ENCODE peak calls at places on chromosomes 6 and 20, in ten cellular contexts. L is cardiac muscle cell; U is WTC11; E is left ventricle myocardium inferior; Y is prostate gland; P is CD8-positive, alpha-beta T cell; D is breast epithelium; R is fibroblast of lung; Z is right atrium auricular region; J is psoas muscle. H is an unnamed sample.

GRCh38 chr6:76818451-76818850 is 644.8 kb downstream of the HTR1B start:
- DNase-seq in Y (no peak), L (no peak), R (no peak), D (no peak), P (no peak), E (no peak), J (no peak), U (no peak), Z (no peak), H (no peak)

GRCh38 chr6:161261797-161262196 is 12.1 kb downstream of the AGPAT4 start:
- DNase-seq in R (no peak), U (no peak), Y (no peak), E (no peak), L (no peak), J (no peak), D (no peak), Z (no peak), P (no peak), H (no peak)

GRCh38 chr6:30618270-30618787 is 689 bp downstream of the MRPS18B start:
- DNase-seq in Y (no peak), R (no peak), Z (no peak), J (no peak), D (no peak), P (no peak), U (no peak), L (peak; percentile 33), E (no peak), H (no peak)

GRCh38 chr20:34076952-34077351 is 35.1 kb downstream of the EIF2S2 start:
- DNase-seq in J (no peak), L (no peak), Y (no peak), R (no peak), P (no peak), Z (no peak), D (no peak), U (no peak), E (no peak), H (no peak)

GRCh38 chr20:49345538-49345937 is 67.7 kb upstream of the ZNFX1 start:
- DNase-seq in P (no peak), Y (peak; percentile 36), Z (no peak), U (no peak), E (peak; percentile 37), J (peak; percentile 74), R (peak; percentile 18), D (peak; percentile 64), L (peak; percentile 58), H (no peak)

GRCh38 chr6:81485395-81485794 is 267.1 kb downstream of the TENT5A start:
- DNase-seq in J (no peak), E (no peak), D (no peak), U (no peak), L (no peak), R (no peak), Z (no peak), Y (no peak), P (no peak), H (no peak)

GRCh38 chr6:158518196-158519127 is 41.4 kb upstream of the TMEM181 start:
- DNase-seq in U (peak; percentile 75), L (peak; percentile 89), Z (peak; percentile 38), P (no peak), Y (peak; percentile 55), D (no peak), E (peak; percentile 30), J (peak; percentile 32), R (peak; percentile 80), H (peak; percentile 81)

GRCh38 chr6:100461273-100461919 is 3.3 kb downstream of the SIM1 start:
- DNase-seq in E (no peak), L (no peak), Z (no peak), R (no peak), J (no peak), D (no peak), P (no peak), Y (no peak), U (peak; percentile 60), H (no peak)

GRCh38 chr20:59646487-59646886 is 42.1 kb downstream of the PHACTR3 start:
- DNase-seq in Y (no peak), D (no peak), Z (peak; percentile 40), U (no peak), E (no peak), J (no peak), P (no peak), R (no peak), L (no peak), H (no peak)

GRCh38 chr20:59644371-59644939 is 40.1 kb downstream of the PHACTR3 start:
- DNase-seq in D (no peak), P (no peak), U (no peak), Z (peak; percentile 49), Y (no peak), J (no peak), R (no peak), L (no peak), E (no peak), H (no peak)

GRCh38 chr20:59647271-59647670 is 42.9 kb downstream of the PHACTR3 start:
- DNase-seq in E (no peak), Y (no peak), Z (peak; percentile 21), U (no peak), L (no peak), R (no peak), D (no peak), J (no peak), P (no peak), H (no peak)

GRCh38 chr20:59645316-59645715 is 41.0 kb downstream of the PHACTR3 start:
- DNase-seq in J (no peak), R (no peak), D (no peak), P (no peak), Z (peak; percentile 28), Y (no peak), U (no peak), E (no peak), L (no peak), H (no peak)

GRCh38 chr20:59645761-59646171 is 41.4 kb downstream of the PHACTR3 start:
- DNase-seq in Y (no peak), E (no peak), L (no peak), P (no peak), U (no peak), Z (peak; percentile 50), J (no peak), D (no peak), R (no peak), H (no peak)
- TF ChIP-seq CTCF in Y (no peak), E (peak; percentile 53), L (no peak), P (no peak), U (no peak), Z (peak; percentile 42), J (no peak), D (no peak), R (no peak), H (no peak)

GRCh38 chr20:2476742-2477615 is 6.4 kb upstream of the SNRPB start:
- DNase-seq in D (no peak), U (no peak), Z (no peak), E (no peak), L (no peak), P (no peak), R (no peak), J (no peak), Y (no peak), H (no peak)
- TF ChIP-seq CTCF in D (no peak), U (no peak), Z (no peak), E (no peak), L (no peak), P (no peak), R (no peak), J (peak; percentile 5), Y (no peak), H (peak; percentile 13)

GRCh38 chr6:10824297-10824696 is 14.0 kb downstream of the MAK start:
- DNase-seq in Y (no peak), R (no peak), U (no peak), D (no peak), L (no peak), P (no peak), J (no peak), E (no peak), Z (no peak), H (no peak)

DNA sequence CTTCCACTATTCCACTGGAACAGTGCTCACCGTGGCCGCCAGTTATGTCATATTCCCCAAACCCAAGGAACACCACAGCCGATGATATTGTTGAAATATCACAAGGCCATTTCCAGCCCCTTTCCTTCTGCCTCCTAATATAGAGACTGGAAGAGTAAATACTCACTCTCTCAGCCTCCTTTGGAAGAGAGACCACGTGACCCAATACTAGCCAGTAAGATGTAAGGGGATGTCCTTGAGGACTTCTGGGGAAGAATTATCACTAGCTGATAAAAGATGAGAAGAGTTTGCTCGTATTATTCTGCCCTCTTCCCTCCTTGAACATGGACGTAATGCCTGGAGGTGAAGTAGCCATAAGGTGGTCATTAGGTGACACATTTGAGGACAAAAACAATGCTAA is 13.5 kb downstream of the MAK start:
- DNase-seq in J (no peak), Y (no peak), D (no peak), E (no peak), R (no peak), L (no peak), U (no peak), Z (no peak), P (no peak), H (no peak)
- TF ChIP-seq CTCF in J (no peak), Y (no peak), D (no peak), E (no peak), R (no peak), L (no peak), U (no peak), Z (no peak), P (no peak), H (no peak)

GRCh38 chr6:6713660-6714446 is 125.3 kb downstream of the LY86 start:
- DNase-seq in Z (no peak), U (no peak), Y (no peak), J (peak; percentile 39), R (peak; percentile 71), D (no peak), P (no peak), E (no peak), L (peak; percentile 40), H (no peak)

GRCh38 chr6:6711832-6712231 is 123.3 kb downstream of the LY86 start:
- DNase-seq in L (no peak), D (no peak), E (no peak), R (no peak), U (no peak), J (no peak), Y (no peak), Z (no peak), P (no peak), H (peak; percentile 34)

GRCh38 chr6:6714498-6715360 is 126.2 kb downstream of the LY86 start:
- DNase-seq in J (no peak), P (no peak), U (no peak), Z (no peak), L (no peak), Y (no peak), D (no peak), E (no peak), R (peak; percentile 30), H (no peak)

GRCh38 chr6:6712979-6713514 is 124.5 kb downstream of the LY86 start:
- DNase-seq in P (no peak), J (no peak), U (no peak), R (peak; percentile 28), E (no peak), D (no peak), L (no peak), Y (no peak), Z (no peak), H (no peak)

DNA sequence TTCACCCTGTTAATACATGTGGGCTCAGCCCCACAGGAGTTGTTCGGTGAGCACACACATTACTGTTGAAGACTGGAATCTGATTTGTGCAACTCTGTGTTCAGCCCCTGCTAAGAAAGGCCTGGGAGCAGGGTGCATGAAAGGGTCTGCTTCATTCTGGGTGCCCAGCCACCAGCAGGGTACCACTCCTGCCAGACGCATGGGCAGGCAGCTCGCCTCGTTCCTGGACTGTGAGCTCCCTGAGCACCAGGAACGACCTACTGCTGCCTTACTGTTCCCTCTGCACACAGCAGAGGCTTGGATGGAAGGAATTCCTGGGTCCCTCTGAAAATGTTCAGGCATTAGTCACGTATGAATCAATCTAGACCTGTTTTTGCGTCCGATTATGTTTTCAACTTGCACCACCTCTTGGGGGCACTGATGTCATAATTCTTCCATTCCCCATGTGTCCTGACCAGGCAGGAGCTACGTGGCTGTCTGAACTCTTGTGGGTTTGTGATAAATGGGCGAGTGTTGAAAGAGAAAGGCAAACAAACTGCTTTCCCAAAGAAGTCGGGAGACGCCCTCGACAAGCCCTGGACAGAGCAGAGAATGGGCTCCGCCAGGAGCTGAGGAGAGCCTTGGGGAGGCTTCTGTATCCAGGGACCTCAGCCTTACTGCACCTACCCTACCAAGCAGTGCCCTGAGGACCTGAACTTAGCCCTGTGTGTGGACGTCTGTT is 123.9 kb downstream of the LY86 start:
- DNase-seq in Y (no peak), Z (no peak), P (no peak), U (no peak), E (no peak), L (peak; percentile 85), R (peak; percentile 96), J (peak; percentile 36), D (no peak), H (no peak)
- TF ChIP-seq CTCF in Y (no peak), Z (no peak), P (no peak), U (no peak), E (no peak), L (peak; percentile 6), R (no peak), J (no peak), D (no peak), H (no peak)

H was measured in GM20000.